ENCODE peak calls at places on chromosome 2, in seven cellular contexts. One of them, this sample, is unnamed.
A peak's percentile ranks its signal among the peaks of the same experiment; 100 is the strongest.

GRCh38 chr2:72576459-72576858 is 249.4 kb downstream of the EXOC6B start:
- DNase-seq in T47D: no peak
- DNase-seq in H1: no peak
- DNase-seq in HepG2: no peak
- DNase-seq in SK-N-SH: no peak
- DNase-seq in K562: no peak
- DNase-seq in GM12878: no peak
- DNase-seq in this sample: no peak

GRCh38 chr2:140597836-140598235 is 1533.0 kb downstream of the LRP1B start:
- DNase-seq in GM12878: no peak
- DNase-seq in HepG2: no peak
- DNase-seq in H1: no peak
- DNase-seq in K562: no peak
- DNase-seq in T47D: no peak
- DNase-seq in SK-N-SH: no peak
- DNase-seq in this sample: no peak

GRCh38 chr2:113823729-113824595 is 65.9 kb upstream of the ACTR3 start:
- DNase-seq in T47D: no peak
- DNase-seq in HepG2: no peak
- DNase-seq in H1: no peak
- DNase-seq in K562: no peak
- DNase-seq in SK-N-SH: no peak
- DNase-seq in GM12878: no peak
- DNase-seq in this sample: no peak

GRCh38 chr2:19021721-19022120 is 336.7 kb downstream of the OSR1 start:
- DNase-seq in HepG2: peak; percentile 52
- DNase-seq in GM12878: no peak
- DNase-seq in SK-N-SH: no peak
- DNase-seq in H1: no peak
- DNase-seq in T47D: no peak
- DNase-seq in K562: no peak
- DNase-seq in this sample: no peak

GRCh38 chr2:105744091-105744908 is 412 bp upstream of the NCK2 start:
- DNase-seq in H1: no peak
- DNase-seq in T47D: peak; percentile 72
- DNase-seq in HepG2: peak; percentile 19
- DNase-seq in K562: peak; percentile 93
- DNase-seq in GM12878: no peak
- DNase-seq in SK-N-SH: peak; percentile 96
- DNase-seq in this sample: no peak

GRCh38 chr2:910698-911097 is 40.0 kb upstream of the SNTG2 start:
- DNase-seq in H1: no peak
- DNase-seq in SK-N-SH: no peak
- DNase-seq in GM12878: no peak
- DNase-seq in T47D: no peak
- DNase-seq in HepG2: no peak
- DNase-seq in K562: no peak
- DNase-seq in this sample: no peak

GRCh38 chr2:10014418-10015190 is 28.7 kb upstream of the KLF11 start:
- DNase-seq in T47D: no peak
- DNase-seq in HepG2: no peak
- DNase-seq in SK-N-SH: no peak
- DNase-seq in GM12878: no peak
- DNase-seq in K562: no peak
- DNase-seq in H1: no peak
- DNase-seq in this sample: no peak

GRCh38 chr2:150107816-150108215 is 379.7 kb downstream of the RND3 start:
- DNase-seq in SK-N-SH: no peak
- DNase-seq in H1: no peak
- DNase-seq in K562: no peak
- DNase-seq in T47D: no peak
- DNase-seq in GM12878: no peak
- DNase-seq in HepG2: no peak
- DNase-seq in this sample: no peak

GRCh38 chr2:209619782-209620181 is 151.8 kb upstream of the UNC80 start:
- DNase-seq in K562: no peak
- DNase-seq in SK-N-SH: no peak
- DNase-seq in HepG2: no peak
- DNase-seq in H1: no peak
- DNase-seq in GM12878: no peak
- DNase-seq in T47D: no peak
- DNase-seq in this sample: no peak

GRCh38 chr2:16203691-16204090 is 263.3 kb downstream of the MYCN start:
- DNase-seq in GM12878: no peak
- DNase-seq in H1: no peak
- DNase-seq in HepG2: no peak
- DNase-seq in K562: no peak
- DNase-seq in T47D: no peak
- DNase-seq in SK-N-SH: no peak
- DNase-seq in this sample: no peak

GRCh38 chr2:96148410-96149217 is 3.4 kb upstream of the DUSP2 start:
- DNase-seq in SK-N-SH: peak; percentile 90
- DNase-seq in T47D: no peak
- DNase-seq in GM12878: peak; percentile 74
- DNase-seq in H1: peak; percentile 74
- DNase-seq in HepG2: no peak
- DNase-seq in K562: peak; percentile 54
- DNase-seq in this sample: peak; percentile 88

GRCh38 chr2:9753276-9753600 is 90.0 kb upstream of the TAF1B start:
- DNase-seq in H1: no peak
- DNase-seq in T47D: no peak
- DNase-seq in HepG2: no peak
- DNase-seq in GM12878: peak; percentile 69
- DNase-seq in K562: peak; percentile 63
- DNase-seq in SK-N-SH: no peak
- DNase-seq in this sample: peak; percentile 88

GRCh38 chr2:182587831-182588230 is 128.2 kb upstream of the DNAJC10 start:
- DNase-seq in SK-N-SH: no peak
- DNase-seq in K562: no peak
- DNase-seq in GM12878: no peak
- DNase-seq in HepG2: no peak
- DNase-seq in H1: no peak
- DNase-seq in T47D: no peak
- DNase-seq in this sample: no peak

GRCh38 chr2:8307779-8308178 is 374.1 kb upstream of the ID2 start:
- DNase-seq in H1: no peak
- DNase-seq in SK-N-SH: no peak
- DNase-seq in T47D: no peak
- DNase-seq in K562: no peak
- DNase-seq in HepG2: no peak
- DNase-seq in GM12878: no peak
- DNase-seq in this sample: no peak

GRCh38 chr2:28327596-28327962 is 65.1 kb upstream of the FOSL2 start:
- DNase-seq in K562: no peak
- DNase-seq in HepG2: no peak
- DNase-seq in H1: no peak
- DNase-seq in T47D: no peak
- DNase-seq in GM12878: no peak
- DNase-seq in SK-N-SH: peak; percentile 77
- DNase-seq in this sample: no peak

GRCh38 chr2:199259671-199260070 is 198.1 kb downstream of the SATB2 start:
- DNase-seq in SK-N-SH: no peak
- DNase-seq in H1: no peak
- DNase-seq in HepG2: no peak
- DNase-seq in GM12878: no peak
- DNase-seq in K562: no peak
- DNase-seq in T47D: no peak
- DNase-seq in this sample: no peak

GRCh38 chr2:68709421-68709911 is 25.1 kb upstream of the ARHGAP25 start:
- DNase-seq in K562: peak; percentile 25
- DNase-seq in H1: no peak
- DNase-seq in T47D: no peak
- DNase-seq in HepG2: peak; percentile 57
- DNase-seq in GM12878: no peak
- DNase-seq in SK-N-SH: peak; percentile 52
- DNase-seq in this sample: peak; percentile 45

GRCh38 chr2:71858056-71858455 is 289.6 kb downstream of the CYP26B1 start:
- DNase-seq in GM12878: no peak
- DNase-seq in T47D: no peak
- DNase-seq in HepG2: no peak
- DNase-seq in SK-N-SH: no peak
- DNase-seq in H1: no peak
- DNase-seq in K562: no peak
- DNase-seq in this sample: no peak

GRCh38 chr2:136582631-136583205 is 182.6 kb upstream of the THSD7B start:
- DNase-seq in SK-N-SH: no peak
- DNase-seq in H1: no peak
- DNase-seq in K562: peak; percentile 20
- DNase-seq in T47D: no peak
- DNase-seq in HepG2: peak; percentile 18
- DNase-seq in GM12878: no peak
- DNase-seq in this sample: no peak

GRCh38 chr2:19785432-19785831 is 116.4 kb downstream of the TTC32 start:
- DNase-seq in HepG2: no peak
- DNase-seq in GM12878: no peak
- DNase-seq in H1: no peak
- DNase-seq in SK-N-SH: no peak
- DNase-seq in T47D: no peak
- DNase-seq in K562: no peak
- DNase-seq in this sample: no peak

GRCh38 chr2:46393352-46393820 is 86.0 kb upstream of the TMEM247 start:
- DNase-seq in HepG2: no peak
- DNase-seq in K562: no peak
- DNase-seq in H1: no peak
- DNase-seq in T47D: no peak
- DNase-seq in GM12878: no peak
- DNase-seq in SK-N-SH: no peak
- DNase-seq in this sample: no peak

GRCh38 chr2:44361330-44362206 is at the start of the genes CAMKMT and PREPL:
- DNase-seq in GM12878: peak; percentile 90
- DNase-seq in HepG2: peak; percentile 97
- DNase-seq in K562: peak; percentile 98
- DNase-seq in SK-N-SH: peak; percentile 99
- DNase-seq in T47D: peak; percentile 80
- DNase-seq in H1: peak; percentile 93
- DNase-seq in this sample: peak; percentile 96

GRCh38 chr2:44354761-44355160 is 6.5 kb downstream of the PREPL start:
- DNase-seq in HepG2: no peak
- DNase-seq in SK-N-SH: no peak
- DNase-seq in H1: no peak
- DNase-seq in K562: no peak
- DNase-seq in T47D: no peak
- DNase-seq in GM12878: no peak
- DNase-seq in this sample: no peak

GRCh38 chr2:44360749-44361329 is 455 bp downstream of the PREPL start:
- DNase-seq in SK-N-SH: no peak
- DNase-seq in T47D: peak; percentile 4
- DNase-seq in HepG2: peak; percentile 20
- DNase-seq in H1: no peak
- DNase-seq in K562: no peak
- DNase-seq in GM12878: no peak
- DNase-seq in this sample: no peak

GRCh38 chr2:44362207-44363015 is 664 bp downstream of the CAMKMT start:
- DNase-seq in SK-N-SH: peak; percentile 49
- DNase-seq in K562: peak; percentile 19
- DNase-seq in GM12878: peak; percentile 33
- DNase-seq in H1: no peak
- DNase-seq in HepG2: peak; percentile 18
- DNase-seq in T47D: peak; percentile 1
- DNase-seq in this sample: peak; percentile 4

DNA sequence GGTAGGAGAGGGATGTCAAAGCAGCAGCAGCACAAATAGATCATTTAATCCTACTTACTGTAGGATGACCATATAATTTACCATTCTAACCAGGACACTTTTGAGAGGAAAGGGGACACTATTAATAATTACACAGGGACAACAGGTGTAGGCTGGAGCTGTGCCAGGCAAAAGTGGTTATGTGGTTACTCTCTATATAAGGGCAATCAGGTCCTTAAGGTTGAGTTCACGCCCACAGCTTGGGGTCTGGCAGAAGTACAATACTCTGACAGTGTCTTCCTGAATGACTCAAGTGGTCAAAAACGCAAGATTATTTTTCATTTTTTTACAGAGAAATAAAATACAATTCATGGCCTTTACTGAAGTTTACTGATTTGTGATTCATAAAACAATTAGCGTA is 2.8 kb downstream of the PREPL start:
- DNase-seq in T47D: no peak
- DNase-seq in H1: no peak
- DNase-seq in K562: no peak
- DNase-seq in HepG2: no peak
- DNase-seq in GM12878: peak; percentile 64
- DNase-seq in SK-N-SH: no peak
- DNase-seq in this sample: no peak
- TF ChIP-seq JUND in T47D: no peak
- TF ChIP-seq JUND in H1: no peak
- TF ChIP-seq JUND in K562: no peak
- TF ChIP-seq JUND in HepG2: no peak
- TF ChIP-seq JUND in GM12878: no peak
- TF ChIP-seq JUND in SK-N-SH: no peak
- TF ChIP-seq JUND in this sample: no peak

GRCh38 chr2:120550274-120550673 is 185.4 kb upstream of the GLI2 start:
- DNase-seq in SK-N-SH: no peak
- DNase-seq in HepG2: no peak
- DNase-seq in H1: no peak
- DNase-seq in T47D: no peak
- DNase-seq in GM12878: no peak
- DNase-seq in K562: no peak
- DNase-seq in this sample: no peak
- TF ChIP-seq JUND in SK-N-SH: no peak
- TF ChIP-seq JUND in HepG2: no peak
- TF ChIP-seq JUND in H1: no peak
- TF ChIP-seq JUND in T47D: no peak
- TF ChIP-seq JUND in GM12878: no peak
- TF ChIP-seq JUND in K562: no peak
- TF ChIP-seq JUND in this sample: no peak

DNA sequence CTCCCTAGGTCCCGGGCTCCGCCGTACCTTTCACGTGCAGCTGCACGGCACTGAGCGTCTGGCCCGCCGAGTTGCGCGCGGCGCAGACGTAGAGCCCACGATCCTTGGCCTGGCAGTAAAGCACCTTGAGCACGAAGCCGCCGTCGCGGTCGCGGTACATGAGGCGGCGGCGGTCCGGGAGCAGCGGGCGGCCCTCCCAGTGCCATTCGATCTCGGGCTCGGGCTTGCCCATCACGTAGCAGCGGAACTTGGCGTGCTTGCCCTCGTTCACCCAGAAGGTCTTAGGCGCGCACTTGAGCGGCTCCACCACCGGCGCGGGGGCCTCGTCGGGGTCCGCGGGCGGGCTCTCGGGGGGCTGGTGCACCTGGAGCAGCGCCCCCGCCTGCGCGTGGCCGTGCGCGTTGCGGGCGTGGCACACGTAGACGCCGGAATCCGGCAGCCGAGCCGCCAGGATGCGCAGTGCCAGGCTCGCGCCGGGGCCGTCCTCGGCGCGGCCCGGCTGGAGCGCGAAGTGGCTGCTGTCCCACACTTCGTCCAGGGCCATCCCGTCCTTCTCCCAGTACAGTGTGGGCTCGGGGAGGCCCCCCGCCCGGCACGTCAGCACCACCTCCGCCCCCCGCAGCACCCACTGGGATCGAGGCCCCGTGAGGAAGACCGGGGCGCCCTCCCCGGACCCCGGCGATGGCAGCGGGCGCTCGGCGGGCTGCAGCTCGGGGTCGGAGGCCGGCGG is 980 bp downstream of the OBSL1 start:
- DNase-seq in H1: no peak
- DNase-seq in HepG2: no peak
- DNase-seq in T47D: peak; percentile 64
- DNase-seq in K562: peak; percentile 41
- DNase-seq in SK-N-SH: peak; percentile 83
- DNase-seq in GM12878: no peak
- DNase-seq in this sample: no peak
- TF ChIP-seq JUND in H1: no peak
- TF ChIP-seq JUND in HepG2: no peak
- TF ChIP-seq JUND in T47D: no peak
- TF ChIP-seq JUND in K562: no peak
- TF ChIP-seq JUND in SK-N-SH: no peak
- TF ChIP-seq JUND in GM12878: no peak
- TF ChIP-seq JUND in this sample: no peak

GRCh38 chr2:225735844-225736243 is 336.3 kb downstream of the NYAP2 start:
- DNase-seq in GM12878: no peak
- DNase-seq in H1: no peak
- DNase-seq in T47D: no peak
- DNase-seq in SK-N-SH: no peak
- DNase-seq in HepG2: no peak
- DNase-seq in K562: no peak
- DNase-seq in this sample: peak; percentile 16
- TF ChIP-seq JUND in GM12878: no peak
- TF ChIP-seq JUND in H1: no peak
- TF ChIP-seq JUND in T47D: no peak
- TF ChIP-seq JUND in SK-N-SH: peak; percentile 98
- TF ChIP-seq JUND in HepG2: no peak
- TF ChIP-seq JUND in K562: no peak
- TF ChIP-seq JUND in this sample: peak; percentile 72

This sample was measured in HCT116.